ENCODE peak calls at places on chromosomes 12 and 14, in nine cellular contexts. B, N, G, J, O, Y, L, V and D are unnamed samples.

GRCh38 chr14:85165091-85165490 is 364.9 kb upstream of the FLRT2 start:
- DNase-seq in O (no peak), N (no peak), L (no peak), B (no peak), Y (no peak), G (no peak), V (no peak), J (no peak), D (peak)

GRCh38 chr12:92628476-92628875 is 74.3 kb upstream of the PLEKHG7 start:
- DNase-seq in Y (no peak), G (no peak), V (no peak), N (no peak), L (no peak), B (no peak), J (no peak), O (no peak), D (peak)

GRCh38 chr12:15199886-15200285 is 21.3 kb downstream of the RERG start:
- DNase-seq in Y (no peak), N (no peak), B (no peak), J (no peak), O (no peak), G (no peak), L (no peak), V (no peak), D (no peak)

GRCh38 chr12:108752387-108752786 is 21.1 kb upstream of the CORO1C start:
- DNase-seq in J (no peak), N (no peak), L (no peak), Y (no peak), G (no peak), V (no peak), O (no peak), B (peak), D (no peak)

GRCh38 chr12:69676257-69677012 is 22.7 kb downstream of the BEST3 start:
- DNase-seq in G (no peak), J (no peak), B (no peak), Y (no peak), N (no peak), L (no peak), V (no peak), O (no peak), D (no peak)

GRCh38 chr12:81078469-81079196 is 754 bp downstream of the ACSS3 start:
- DNase-seq in L (no peak), G (no peak), N (peak), Y (no peak), B (peak), V (no peak), O (no peak), J (no peak), D (peak)

GRCh38 chr12:123957191-123957590 is 15.4 kb downstream of the CCDC92 start:
- DNase-seq in V (no peak), N (no peak), Y (no peak), B (no peak), J (no peak), G (no peak), O (no peak), L (no peak), D (no peak)

GRCh38 chr12:120225852-120226640 is 25.1 kb upstream of the RPLP0 start:
- DNase-seq in L (peak), J (peak), B (peak), Y (no peak), G (no peak), V (no peak), N (no peak), O (peak), D (no peak)

GRCh38 chr12:124286414-124286813 is 8.5 kb upstream of the RFLNA start:
- DNase-seq in G (no peak), N (no peak), J (peak), B (no peak), V (peak), L (no peak), Y (no peak), O (no peak), D (no peak)

GRCh38 chr12:89856431-89856830 is 147.8 kb upstream of the ATP2B1 start:
- DNase-seq in J (no peak), N (no peak), Y (no peak), L (no peak), G (no peak), O (no peak), B (peak), V (no peak), D (peak)

GRCh38 chr12:121166356-121166755 is 33.7 kb downstream of the P2RX7 start:
- DNase-seq in L (no peak), J (no peak), B (no peak), N (no peak), G (no peak), Y (no peak), O (no peak), V (no peak), D (no peak)

GRCh38 chr14:65958664-65959562 is 527.3 kb upstream of the CCDC196 start:
- DNase-seq in O (no peak), N (no peak), V (no peak), G (no peak), Y (no peak), J (peak), B (peak), L (no peak), D (peak)

GRCh38 chr14:98069712-98070133 is 1202.3 kb downstream of the BCL11B start:
- DNase-seq in J (no peak), Y (no peak), G (no peak), N (no peak), V (no peak), O (no peak), B (no peak), L (no peak), D (no peak)

GRCh38 chr12:120144215-120144614 is 27.7 kb upstream of the RAB35 start:
- DNase-seq in N (no peak), B (no peak), J (no peak), L (no peak), G (no peak), V (no peak), Y (no peak), O (no peak), D (no peak)

GRCh38 chr12:108800591-108800990 is 56.8 kb downstream of the SSH1 start:
- DNase-seq in V (no peak), G (no peak), O (no peak), L (no peak), N (no peak), J (no peak), Y (no peak), B (no peak), D (no peak)

GRCh38 chr12:84277986-84278385 is 634.6 kb downstream of the SLC6A15 start:
- DNase-seq in J (no peak), B (no peak), V (no peak), O (no peak), G (no peak), N (no peak), Y (no peak), L (no peak), D (no peak)

GRCh38 chr12:31001581-31002360 is 71.9 kb upstream of the DDX11 start:
- DNase-seq in G (no peak), Y (no peak), B (no peak), O (no peak), V (no peak), L (no peak), N (no peak), J (no peak), D (no peak)

GRCh38 chr12:13223176-13223806 is 26.8 kb downstream of the EMP1 start:
- DNase-seq in G (no peak), B (peak), O (no peak), N (no peak), L (no peak), Y (peak), V (no peak), J (no peak), D (peak)

GRCh38 chr14:89600950-89601826 is 184.2 kb upstream of the FOXN3 start:
- DNase-seq in Y (no peak), G (no peak), J (no peak), V (no peak), L (no peak), N (no peak), O (no peak), B (peak), D (peak)

GRCh38 chr12:115194857-115195256 is 510.9 kb upstream of the TBX3 start:
- DNase-seq in B (no peak), L (no peak), G (no peak), Y (no peak), O (no peak), J (no peak), V (no peak), N (no peak), D (peak)

GRCh38 chr14:21087294-21088091 is 11.0 kb downstream of the ZNF219 start:
- DNase-seq in J (peak), V (peak), L (no peak), B (peak), O (peak), N (no peak), G (no peak), Y (peak), D (peak)

GRCh38 chr12:33296529-33296928 is 143.1 kb downstream of the SYT10 start:
- DNase-seq in J (no peak), V (no peak), B (no peak), Y (no peak), L (no peak), N (no peak), G (no peak), O (no peak), D (no peak)

GRCh38 chr14:73762375-73762822 is 48.2 kb upstream of the PNMA1 start:
- DNase-seq in V (no peak), O (peak), J (no peak), G (peak), Y (no peak), N (no peak), B (no peak), L (no peak), D (no peak)

GRCh38 chr12:13365782-13366366 is 169.3 kb downstream of the EMP1 start:
- DNase-seq in J (no peak), O (no peak), B (no peak), L (peak), Y (no peak), G (no peak), N (peak), V (no peak), D (no peak)

GRCh38 chr14:24978862-24979724 is 70.9 kb downstream of the STXBP6 start:
- DNase-seq in V (no peak), O (no peak), N (no peak), J (no peak), Y (no peak), G (no peak), B (no peak), L (no peak), D (no peak)

GRCh38 chr12:88931598-88931997 is 351.3 kb upstream of the KITLG start:
- DNase-seq in V (no peak), Y (no peak), B (no peak), O (no peak), G (no peak), L (no peak), N (no peak), J (no peak), D (no peak)

GRCh38 chr12:121804417-121805111 is 755 bp downstream of the SETD1B start:
- DNase-seq in L (peak), N (no peak), O (no peak), G (peak), B (no peak), V (peak), J (no peak), Y (no peak), D (peak)

GRCh38 chr12:724194-724855 is 28.1 kb upstream of the WNK1 start:
- DNase-seq in O (peak), B (no peak), L (no peak), J (no peak), Y (no peak), G (peak), N (no peak), V (no peak), D (no peak)

GRCh38 chr12:109625131-109625559 is 51.6 kb downstream of the MVK start:
- DNase-seq in O (no peak), N (peak), B (peak), J (peak), L (peak), Y (no peak), G (no peak), V (peak), D (peak)

GRCh38 chr12:56046027-56046780 is 4.5 kb downstream of the RPS26 start:
- DNase-seq in O (no peak), L (no peak), Y (no peak), G (no peak), N (no peak), V (no peak), J (no peak), B (no peak), D (no peak)

GRCh38 chr14:59086241-59086899 is 102.1 kb upstream of the DAAM1 start:
- DNase-seq in O (no peak), B (peak), V (no peak), Y (peak), N (no peak), L (no peak), J (no peak), G (no peak), D (peak)

GRCh38 chr12:116434155-116435065 is 124.8 kb upstream of the MAP1LC3B2 start:
- DNase-seq in J (no peak), B (peak), Y (peak), V (peak), L (peak), O (peak), N (peak), G (no peak), D (peak)

GRCh38 chr14:55094630-55095157 is 34.4 kb upstream of the LGALS3 start:
- DNase-seq in Y (no peak), L (no peak), J (no peak), V (no peak), N (no peak), O (no peak), B (no peak), G (no peak), D (peak)